ENCODE peak calls at places on chromosome 3, in four cellular contexts. J is PC-3; M is CD4-positive, alpha-beta T cell; Y is hepatocyte. O is an unnamed sample.

GRCh38 chr3:43243590-43244587 is 42.5 kb upstream of the SNRK start:
- DNase-seq in M (no peak), J (no peak), Y (no peak), O (no peak)

GRCh38 chr3:109178701-109179100 is 42.2 kb downstream of the C3orf85 start:
- DNase-seq in M (no peak), Y (no peak), J (no peak), O (no peak)

GRCh38 chr3:141094851-141095545 is 43.9 kb downstream of the SPSB4 start:
- DNase-seq in Y (no peak), M (no peak), J (no peak), O (no peak)

GRCh38 chr3:154111365-154111764 is 9.8 kb upstream of the ARHGEF26 start:
- DNase-seq in M (no peak), J (no peak), Y (no peak), O (no peak)

GRCh38 chr3:11820540-11821041 is 26.1 kb downstream of the TAMM41 start:
- DNase-seq in Y (no peak), J (no peak), M (no peak), O (no peak)

GRCh38 chr3:35936571-35936970 is 297.2 kb downstream of the ARPP21 start:
- DNase-seq in Y (no peak), J (peak; percentile 80), M (no peak), O (no peak)

GRCh38 chr3:68988740-68989139 is 24.7 kb downstream of the EOGT start:
- DNase-seq in J (no peak), Y (no peak), M (no peak), O (no peak)

GRCh38 chr3:85710490-85710889 is 751.7 kb downstream of the CADM2 start:
- DNase-seq in M (no peak), Y (no peak), J (peak; percentile 72), O (no peak)

GRCh38 chr3:100449214-100449613 is 43.2 kb upstream of the TMEM45A start:
- DNase-seq in M (no peak), Y (no peak), J (peak; percentile 63), O (no peak)

GRCh38 chr3:10945683-10946287 is 46.8 kb upstream of the SLC6A1 start:
- DNase-seq in Y (peak; percentile 82), M (peak; percentile 34), J (peak; percentile 77), O (peak; percentile 50)

GRCh38 chr3:192364296-192364695 is 363.0 kb downstream of the FGF12 start:
- DNase-seq in J (no peak), M (no peak), Y (no peak), O (no peak)

GRCh38 chr3:159528251-159528895 is 460.3 kb upstream of the IL12A start:
- DNase-seq in Y (no peak), M (no peak), J (no peak), O (no peak)

GRCh38 chr3:124853446-124853845 is 33.7 kb downstream of the ITGB5 start:
- DNase-seq in J (no peak), M (no peak), Y (no peak), O (no peak)

GRCh38 chr3:107103786-107104185 is 273.5 kb upstream of the CCDC54 start:
- DNase-seq in J (no peak), M (no peak), Y (no peak), O (no peak)

GRCh38 chr3:112582242-112582874 is 20.5 kb downstream of the SLC35A5 start:
- DNase-seq in J (peak; percentile 73), Y (peak; percentile 65), M (no peak), O (no peak)

GRCh38 chr3:169250000-169250399 is 413.5 kb downstream of the MECOM start:
- DNase-seq in M (no peak), Y (no peak), J (no peak), O (no peak)

GRCh38 chr3:52167240-52167639 is 13.0 kb upstream of the POC1A start:
- DNase-seq in Y (no peak), M (no peak), J (no peak), O (no peak)

GRCh38 chr3:62174116-62174515 is 199.2 kb downstream of the FEZF2 start:
- DNase-seq in Y (no peak), J (no peak), M (no peak), O (no peak)

GRCh38 chr3:156762631-156763185 is 63.4 kb upstream of the LEKR1 start:
- DNase-seq in M (no peak), J (no peak), Y (peak; percentile 44), O (no peak)

GRCh38 chr3:194688207-194688711 is 2.6 kb downstream of the FAM43A start:
- DNase-seq in Y (peak; percentile 42), M (no peak), J (peak; percentile 33), O (no peak)

GRCh38 chr3:176987901-176988300 is 209.4 kb downstream of the TBL1XR1 start:
- DNase-seq in Y (no peak), J (no peak), M (no peak), O (no peak)

GRCh38 chr3:11007534-11007933 is 15.0 kb downstream of the SLC6A1 start:
- DNase-seq in M (no peak), Y (no peak), J (no peak), O (no peak)

GRCh38 chr3:4581040-4581439 is 87.9 kb downstream of the ITPR1 start:
- DNase-seq in M (no peak), Y (peak; percentile 8), J (no peak), O (no peak)

GRCh38 chr3:117756580-117756979 is 1047.0 kb downstream of the TUSC7 start:
- DNase-seq in J (no peak), M (no peak), Y (no peak), O (peak; percentile 43)

GRCh38 chr3:37963635-37964034 is 27.0 kb upstream of the VILL start:
- DNase-seq in Y (no peak), J (no peak), M (no peak), O (no peak)

GRCh38 chr3:148797822-148798221 is 29.8 kb upstream of the CPB1 start:
- DNase-seq in Y (no peak), J (no peak), M (no peak), O (no peak)

GRCh38 chr3:167110906-167111305 is 269.2 kb downstream of the ZBBX start:
- DNase-seq in Y (no peak), J (peak; percentile 65), M (no peak), O (no peak)

GRCh38 chr3:104396974-104397669 is 969.6 kb upstream of the ALCAM start:
- DNase-seq in Y (no peak), M (no peak), J (peak; percentile 19), O (no peak)

GRCh38 chr3:160343132-160343531 is 55.9 kb downstream of the IFT80 start:
- DNase-seq in M (no peak), Y (peak; percentile 14), J (peak; percentile 42), O (no peak)

GRCh38 chr3:43191116-43191515 is 85.2 kb upstream of the POMGNT2 start:
- DNase-seq in M (no peak), Y (no peak), J (peak; percentile 68), O (no peak)

GRCh38 chr3:78888650-78889049 is 879.1 kb downstream of the ROBO1 start:
- DNase-seq in J (peak; percentile 37), Y (no peak), M (no peak), O (no peak)

GRCh38 chr3:187292631-187293513 is 1.3 kb upstream of the MASP1 start:
- DNase-seq in M (no peak), Y (no peak), J (no peak), O (no peak)

GRCh38 chr3:185685231-185686035 is 99.3 kb downstream of the SENP2 start:
- DNase-seq in J (peak; percentile 70), Y (no peak), M (no peak), O (no peak)

GRCh38 chr3:146187334-146187950 is 26.5 kb upstream of the PLOD2 start:
- DNase-seq in J (peak; percentile 74), M (no peak), Y (peak; percentile 52), O (no peak)

GRCh38 chr3:116440196-116440595 is 5.1 kb downstream of the LSAMP start:
- DNase-seq in Y (no peak), J (peak; percentile 70), M (no peak), O (no peak)

DNA sequence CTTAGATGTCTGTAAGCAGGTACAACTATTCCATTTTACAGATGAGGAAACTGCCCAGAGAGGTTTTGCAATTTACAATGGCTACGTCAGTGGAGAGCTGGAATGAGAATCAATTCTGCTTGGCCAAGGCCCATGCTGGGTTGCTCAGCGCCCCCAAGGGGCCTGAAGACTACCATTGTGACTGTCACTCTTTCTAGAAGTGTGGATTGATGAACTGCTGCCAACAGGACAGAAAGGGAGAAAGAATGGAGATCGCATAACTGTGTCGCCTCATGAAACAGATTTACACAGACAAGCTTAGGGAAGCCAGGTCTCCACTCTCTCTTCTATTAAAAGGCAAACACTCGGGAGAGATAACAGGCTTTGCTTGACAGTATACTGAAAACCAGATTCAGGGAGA is 160.0 kb downstream of the STT3B start:
- DNase-seq in J (no peak), Y (no peak), M (no peak), O (no peak)
- H3K27ac ChIP-seq in J (peak overlapping the region; percentile 12), Y (peak overlapping the region; percentile 80), M (no peak overlapping the region), O (no peak overlapping the region)

DNA sequence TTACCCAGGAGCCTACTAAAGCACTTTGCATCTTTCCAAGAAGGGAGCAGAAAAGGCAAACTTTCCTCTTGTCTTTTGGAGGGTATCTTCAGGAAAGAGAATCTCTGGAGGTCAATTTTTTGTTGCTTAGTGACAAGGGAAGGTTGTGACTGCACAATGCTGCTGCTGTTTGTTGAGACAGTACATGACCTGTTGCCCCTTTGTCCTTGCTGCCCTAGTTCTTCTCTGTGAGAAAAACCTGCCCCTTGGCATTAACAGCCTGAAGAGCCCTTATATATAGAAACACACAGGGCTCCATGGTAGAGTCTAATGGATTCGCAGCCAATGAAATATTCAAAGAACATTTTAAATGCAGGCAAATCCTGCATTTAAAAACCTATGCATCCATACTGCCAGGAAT is 20.3 kb downstream of the KLHDC8B start:
- DNase-seq in J (no peak), Y (no peak), M (no peak), O (no peak)
- H3K27ac ChIP-seq in J (no peak overlapping the region), Y (no peak overlapping the region), M (no peak overlapping the region), O (no peak overlapping the region)

GRCh38 chr3:133374706-133375105 is 25.1 kb upstream of the BFSP2 start:
- DNase-seq in M (no peak), J (no peak), Y (no peak), O (no peak)

GRCh38 chr3:133367956-133368355 is 31.9 kb upstream of the BFSP2 start:
- DNase-seq in Y (no peak), J (no peak), M (no peak), O (no peak)

GRCh38 chr3:133371181-133371580 is 28.7 kb upstream of the BFSP2 start:
- DNase-seq in M (no peak), J (no peak), Y (no peak), O (no peak)

GRCh38 chr3:133369041-133369440 is 30.8 kb upstream of the BFSP2 start:
- DNase-seq in Y (no peak), M (no peak), J (no peak), O (no peak)

DNA sequence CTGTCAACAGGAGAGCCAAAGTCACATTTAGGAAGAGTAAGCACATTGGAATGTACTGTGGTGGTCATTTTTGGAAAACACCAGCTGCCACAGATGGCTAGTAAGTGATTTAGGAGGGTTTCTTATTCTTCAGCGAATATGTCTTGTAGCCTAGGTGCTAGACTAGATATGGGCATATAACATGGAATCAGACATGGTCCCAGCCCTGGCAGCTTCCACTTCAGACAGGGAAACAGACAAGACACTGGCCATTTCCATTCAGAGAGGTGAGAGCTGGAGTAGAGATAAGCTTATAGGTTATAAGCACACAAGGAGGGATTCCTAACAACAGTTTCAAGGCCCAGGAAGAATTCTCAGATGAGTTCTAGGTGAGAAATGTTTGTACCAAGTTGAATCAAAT is 28.2 kb upstream of the BFSP2 start:
- DNase-seq in M (no peak), J (no peak), Y (no peak), O (no peak)
- H3K27ac ChIP-seq in M (no peak overlapping the region), J (no peak overlapping the region), Y (no peak overlapping the region), O (no peak overlapping the region)

DNA sequence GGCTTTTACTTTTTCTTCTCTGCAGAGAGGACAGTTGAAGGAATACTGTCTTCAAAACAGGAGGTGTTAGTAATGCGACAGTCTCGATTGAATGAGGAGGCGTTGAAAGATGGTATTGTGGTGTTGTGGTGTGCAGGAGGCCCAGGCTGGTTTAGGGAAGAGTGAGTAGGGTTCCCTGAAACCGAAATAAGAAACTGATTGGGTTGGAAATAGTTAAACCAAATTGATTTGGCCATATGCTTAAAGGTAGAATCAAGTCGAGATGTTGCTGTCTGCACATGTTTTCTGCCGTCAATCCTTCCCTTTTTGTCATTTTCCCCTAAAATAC is 848 bp downstream of the ATP6V1A start:
- DNase-seq in Y (no peak), M (no peak), J (peak; percentile 27), O (no peak)
- H3K27ac ChIP-seq in Y (peak overlapping the region; percentile 96), M (no peak overlapping the region), J (no peak overlapping the region), O (peak overlapping the region; percentile 100)